ENCODE peak calls at places on chromosomes 3 and 15, in seven cellular contexts. Q is HepG2, J is Karpas-422, M is upper lobe of left lung, T is neuronal stem cell, S is K562, N is AG04450. D is an unnamed sample.

GRCh38 chr15:55398243-55398642 is 9.9 kb downstream of the CCPG1 start:
- DNase-seq in J (no peak), S (peak; percentile 22), N (no peak), T (no peak), M (no peak), Q (no peak), D (no peak)

GRCh38 chr15:51842852-51843737 is 13.6 kb downstream of the TMOD3 start:
- DNase-seq in N (no peak), S (no peak), Q (peak; percentile 71), J (peak; percentile 46), T (no peak), M (no peak), D (no peak)

GRCh38 chr3:110293660-110294059 is 778.0 kb upstream of the NECTIN3 start:
- DNase-seq in Q (no peak), N (no peak), M (no peak), T (no peak), J (no peak), S (no peak), D (no peak)

GRCh38 chr3:45552773-45553371 is 41.7 kb upstream of the LIMD1 start:
- DNase-seq in T (no peak), M (no peak), Q (no peak), N (no peak), J (no peak), S (no peak), D (no peak)

GRCh38 chr3:89360155-89360554 is 252.7 kb downstream of the EPHA3 start:
- DNase-seq in J (no peak), S (no peak), Q (no peak), T (no peak), N (no peak), M (no peak), D (no peak)

GRCh38 chr15:92541197-92542190 is 114.1 kb downstream of the FAM174B start:
- DNase-seq in T (no peak), J (no peak), Q (no peak), N (no peak), S (no peak), M (peak; percentile 15), D (no peak)

GRCh38 chr15:53527996-53528395 is 231.5 kb downstream of the WDR72 start:
- DNase-seq in T (no peak), Q (no peak), M (no peak), N (no peak), J (no peak), S (no peak), D (no peak)

GRCh38 chr3:134362670-134363380 is 11.4 kb downstream of the AMOTL2 start:
- DNase-seq in J (no peak), T (no peak), N (no peak), M (no peak), Q (no peak), S (no peak), D (no peak)

GRCh38 chr3:136913168-136913567 is 44.6 kb upstream of the IL20RB start:
- DNase-seq in Q (no peak), T (no peak), J (no peak), N (no peak), M (no peak), S (no peak), D (no peak)

GRCh38 chr3:7332696-7333095 is 471.8 kb downstream of the GRM7 start:
- DNase-seq in M (no peak), Q (no peak), S (no peak), J (no peak), T (no peak), N (no peak), D (no peak)

GRCh38 chr3:13345284-13345683 is 74.8 kb downstream of the NUP210 start:
- DNase-seq in N (no peak), M (no peak), T (no peak), S (no peak), J (no peak), Q (no peak), D (no peak)

GRCh38 chr15:49423021-49423420 is at the start of gene FGF7:
- DNase-seq in N (peak; percentile 66), J (peak; percentile 44), Q (peak; percentile 2), T (peak; percentile 9), S (no peak), M (no peak), D (peak; percentile 26)

GRCh38 chr3:53382106-53382505 is 34.8 kb upstream of the DCP1A start:
- DNase-seq in N (no peak), S (no peak), M (no peak), J (no peak), T (no peak), Q (no peak), D (no peak)

GRCh38 chr3:61876797-61877196 is 315.4 kb downstream of the PTPRG start:
- DNase-seq in Q (no peak), N (peak; percentile 20), T (no peak), S (no peak), J (no peak), M (no peak), D (no peak)

GRCh38 chr3:69838217-69838616 is 99.0 kb downstream of the MITF start:
- DNase-seq in J (no peak), N (peak; percentile 94), Q (no peak), M (no peak), T (no peak), S (no peak), D (no peak)

GRCh38 chr3:13419356-13420050 is 619 bp downstream of the NUP210 start:
- DNase-seq in M (peak; percentile 93), J (peak; percentile 72), S (peak; percentile 89), N (no peak), T (peak; percentile 32), Q (no peak), D (no peak)

GRCh38 chr15:98874359-98874758 is 133.2 kb downstream of the PGPEP1L start:
- DNase-seq in J (no peak), M (no peak), S (no peak), T (no peak), Q (no peak), N (no peak), D (no peak)
- H3K4me3 ChIP-seq in J (no peak overlapping the region), M (no peak overlapping the region), S (no peak overlapping the region), T (no peak overlapping the region), Q (no peak overlapping the region), N (peak overlapping the region; percentile 34), D (no peak overlapping the region)

GRCh38 chr15:79914728-79915127 is 17.9 kb upstream of the MTHFS start:
- DNase-seq in J (no peak), T (no peak), S (no peak), Q (no peak), N (no peak), M (no peak), D (no peak)
- H3K9me3 ChIP-seq in J (peaks cover 52% of the 10 kb centered on the region), T (peaks cover 19% of the 10 kb centered on the region), S (peaks cover 21% of the 10 kb centered on the region), Q (peaks cover 32% of the 10 kb centered on the region), N (peaks cover 31% of the 10 kb centered on the region), M (peaks cover 64% of the 10 kb centered on the region), D (no peaks in the 10 kb centered on the region)

DNA sequence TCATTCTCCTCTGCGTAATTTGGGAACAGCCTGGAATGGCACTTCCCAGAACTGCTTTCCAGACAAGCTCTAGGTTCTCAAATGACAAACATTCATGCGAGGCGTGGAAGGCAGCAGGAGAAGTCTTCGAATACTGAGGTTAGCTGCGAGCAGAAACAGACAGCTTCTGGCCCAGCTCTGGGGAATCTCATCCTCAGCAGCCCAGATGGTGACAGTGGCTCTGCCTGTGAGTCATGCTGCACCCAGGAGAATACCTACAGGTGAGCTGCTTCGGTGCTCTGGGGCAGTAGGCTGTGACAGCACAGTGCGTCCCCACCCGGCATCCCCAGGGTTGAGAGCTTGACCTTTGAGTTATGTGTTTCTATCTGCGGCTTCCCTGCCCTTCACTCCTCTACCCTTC is 258.6 kb downstream of the KLF13 start:
- DNase-seq in S (no peak), Q (no peak), J (no peak), T (no peak), M (no peak), N (no peak), D (no peak)
- H3K4me3 ChIP-seq in S (no peak overlapping the region), Q (no peak overlapping the region), J (no peak overlapping the region), T (no peak overlapping the region), M (no peak overlapping the region), N (no peak overlapping the region), D (no peak overlapping the region)

DNA sequence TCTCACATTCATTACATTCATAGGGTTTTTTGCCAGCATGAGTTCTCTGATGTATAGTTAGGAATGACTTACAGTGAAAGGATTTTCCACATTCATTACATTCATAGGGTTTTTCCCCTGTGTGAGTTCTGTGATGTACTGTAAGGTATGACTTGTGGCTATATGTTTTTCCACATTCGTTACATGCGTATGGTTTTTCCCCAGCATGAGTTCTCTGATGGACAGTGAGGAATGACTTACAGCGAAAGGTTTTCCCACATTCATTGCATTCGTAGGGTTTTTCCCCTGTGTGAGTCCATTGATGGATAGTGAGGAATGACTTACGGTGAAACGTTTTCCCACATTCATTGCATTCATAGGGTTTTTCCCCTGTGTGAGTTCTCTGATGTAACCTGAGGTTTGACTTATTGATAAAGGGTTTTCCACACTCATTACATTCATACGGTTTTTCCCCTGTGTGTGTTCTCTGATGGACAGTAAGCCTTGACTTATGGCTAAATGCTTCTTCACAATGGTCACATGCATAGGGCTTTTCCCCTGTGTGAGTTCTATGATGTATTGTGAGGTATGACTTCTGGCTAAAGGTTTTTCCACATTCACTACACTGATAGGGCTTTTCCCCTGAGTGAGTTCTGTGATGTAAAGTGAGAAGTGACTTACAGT is 47.4 kb downstream of the ZNF717 start:
- DNase-seq in N (no peak), T (peak; percentile 1), S (no peak), Q (no peak), M (no peak), J (no peak), D (no peak)
- H3K9me3 ChIP-seq in N (peaks cover 50% of the 10 kb centered on the region), T (peaks cover 22% of the 10 kb centered on the region), S (peaks cover 5% of the 10 kb centered on the region), Q (peaks cover 74% of the 10 kb centered on the region), M (peaks cover 88% of the 10 kb centered on the region), J (peaks cover 44% of the 10 kb centered on the region), D (peaks cover 7% of the 10 kb centered on the region)

DNA sequence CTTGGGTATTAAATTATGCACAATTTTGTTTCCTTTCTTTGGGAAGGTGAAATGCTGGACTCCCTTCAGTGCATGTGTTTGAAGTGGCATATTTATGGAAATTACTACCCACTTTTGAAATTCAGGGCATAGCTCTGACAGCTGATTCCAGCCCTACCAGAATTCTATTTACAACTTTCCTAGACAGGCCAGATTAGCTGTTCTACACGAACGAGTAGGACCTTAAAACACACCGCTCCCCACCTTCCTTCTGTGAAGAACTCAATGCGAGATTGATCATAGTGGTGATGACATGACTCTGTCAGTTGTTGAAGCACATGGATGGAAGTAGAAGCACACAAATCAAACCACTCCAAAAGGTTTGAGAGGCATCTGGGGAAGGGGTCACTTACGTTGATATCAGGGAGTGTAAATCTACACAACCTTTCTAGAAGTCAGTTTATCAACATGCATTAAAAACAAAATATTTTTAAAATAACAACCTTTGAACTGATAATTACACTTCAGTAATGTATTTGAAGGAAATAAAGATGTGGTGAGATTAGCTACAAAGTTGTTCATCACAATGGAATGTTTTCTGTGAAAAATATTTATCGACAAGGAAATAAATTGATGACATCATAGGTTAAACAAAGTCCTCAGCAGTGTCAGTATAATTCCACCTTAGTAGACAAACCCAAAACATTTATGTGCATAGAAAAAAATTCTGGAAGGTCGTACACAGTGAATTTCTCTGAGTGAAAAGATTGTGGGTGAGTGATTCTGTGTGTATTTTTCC is 29.8 kb downstream of the RARB start:
- DNase-seq in N (no peak), M (no peak), J (no peak), T (no peak), S (no peak), Q (no peak), D (no peak)
- H3K4me3 ChIP-seq in N (no peak overlapping the region), M (no peak overlapping the region), J (no peak overlapping the region), T (no peak overlapping the region), S (no peak overlapping the region), Q (no peak overlapping the region), D (no peak overlapping the region)

GRCh38 chr15:26242565-26242964 is 379.4 kb upstream of the ATP10A start:
- DNase-seq in M (no peak), J (no peak), Q (no peak), N (no peak), T (no peak), S (no peak), D (no peak)

GRCh38 chr15:26243382-26243781 is 380.3 kb upstream of the ATP10A start:
- DNase-seq in S (no peak), N (no peak), Q (no peak), T (no peak), M (no peak), J (no peak), D (no peak)
- H3K9me3 ChIP-seq in S (no peaks in the 10 kb centered on the region), N (peaks cover 21% of the 10 kb centered on the region), Q (peaks cover 74% of the 10 kb centered on the region), T (no peaks in the 10 kb centered on the region), M (no peaks in the 10 kb centered on the region), J (peaks cover 39% of the 10 kb centered on the region), D (no peaks in the 10 kb centered on the region)

D was measured in uterus.